ENCODE peak calls at places on chromosomes 6 and 20, in seven cellular contexts. K is A549, W is fibroblast of mammary gland, J is GM23338, O is SK-N-SH, I is Caco-2, Z is choroid plexus epithelial cell. C is an unnamed sample.

GRCh38 chr6:52881996-52882841 is 27.3 kb downstream of the GSTA3 start:
- DNase-seq in K (peak), J (peak), O (peak), I (peak), Z (peak), W (peak), C (peak)

GRCh38 chr6:13441778-13442177 is 45.6 kb downstream of the GFOD1 start:
- DNase-seq in O (no peak), K (no peak), I (no peak), J (no peak), W (no peak), Z (no peak), C (no peak)

GRCh38 chr6:7505196-7505699 is 36.2 kb upstream of the DSP start:
- DNase-seq in O (peak), W (peak), I (peak), J (peak), K (peak), Z (peak), C (peak)

GRCh38 chr20:20463933-20464374 is 96.0 kb downstream of the INSM1 start:
- DNase-seq in J (peak), W (no peak), K (no peak), Z (peak), O (no peak), I (no peak), C (peak)

GRCh38 chr20:62733891-62734290 is 25.3 kb downstream of the NTSR1 start:
- DNase-seq in I (peak), W (no peak), K (no peak), J (no peak), Z (no peak), O (no peak), C (no peak)

GRCh38 chr6:89475634-89476033 is 42.7 kb downstream of the ANKRD6 start:
- DNase-seq in I (no peak), W (peak), O (no peak), K (no peak), J (no peak), Z (peak), C (no peak)

GRCh38 chr6:36546664-36546957 is 668 bp downstream of the STK38 start:
- DNase-seq in O (no peak), W (no peak), K (no peak), Z (no peak), J (no peak), I (no peak), C (no peak)

GRCh38 chr6:112802154-112802553 is 455.0 kb downstream of the RFPL4B start:
- DNase-seq in K (no peak), O (no peak), W (peak), J (no peak), I (no peak), Z (peak), C (no peak)

GRCh38 chr20:45892049-45892816 is 1.1 kb downstream of the CTSA start:
- DNase-seq in I (no peak), Z (peak), W (no peak), J (peak), K (peak), O (peak), C (no peak)

GRCh38 chr20:45373353-45374100 is 4.6 kb downstream of the TP53TG5 start:
- DNase-seq in J (peak), K (peak), W (peak), Z (peak), I (peak), O (peak), C (peak)

GRCh38 chr6:106792536-106793236 is 163.3 kb downstream of the QRSL1 start:
- DNase-seq in O (no peak), Z (no peak), J (no peak), W (no peak), I (no peak), K (no peak), C (no peak)

GRCh38 chr20:48215536-48215935 is 430.3 kb upstream of the SULF2 start:
- DNase-seq in Z (no peak), J (no peak), K (no peak), O (no peak), W (no peak), I (peak), C (no peak)

GRCh38 chr6:79421707-79422484 is 115.3 kb downstream of the LCA5 start:
- DNase-seq in Z (peak), K (peak), J (no peak), W (peak), O (peak), I (no peak), C (no peak)

GRCh38 chr20:19249515-19249914 is 37.1 kb downstream of the SLC24A3 start:
- DNase-seq in J (no peak), O (no peak), W (peak), Z (peak), K (peak), I (no peak), C (no peak)

GRCh38 chr6:153976921-153977693 is 61.9 kb upstream of the OPRM1 start:
- DNase-seq in K (no peak), J (no peak), I (no peak), W (peak), Z (no peak), O (peak), C (no peak)
- TF ChIP-seq CTCF in K (no peak), J (no peak), I (no peak), W (no peak), Z (no peak), O (no peak), C (no peak)

GRCh38 chr6:117711369-117711768 is 36.1 kb downstream of the NUS1 start:
- DNase-seq in O (no peak), Z (no peak), J (peak), K (peak), I (peak), W (no peak), C (no peak)
- TF ChIP-seq CTCF in O (no peak), Z (no peak), J (peak), K (peak), I (peak), W (peak), C (no peak)

GRCh38 chr6:43717389-43717788 is 29.8 kb upstream of the MRPS18A start:
- DNase-seq in I (no peak), O (no peak), J (no peak), K (no peak), W (no peak), Z (no peak), C (no peak)
- TF ChIP-seq CTCF in I (no peak), O (no peak), J (no peak), K (no peak), W (no peak), Z (no peak), C (no peak)

DNA sequence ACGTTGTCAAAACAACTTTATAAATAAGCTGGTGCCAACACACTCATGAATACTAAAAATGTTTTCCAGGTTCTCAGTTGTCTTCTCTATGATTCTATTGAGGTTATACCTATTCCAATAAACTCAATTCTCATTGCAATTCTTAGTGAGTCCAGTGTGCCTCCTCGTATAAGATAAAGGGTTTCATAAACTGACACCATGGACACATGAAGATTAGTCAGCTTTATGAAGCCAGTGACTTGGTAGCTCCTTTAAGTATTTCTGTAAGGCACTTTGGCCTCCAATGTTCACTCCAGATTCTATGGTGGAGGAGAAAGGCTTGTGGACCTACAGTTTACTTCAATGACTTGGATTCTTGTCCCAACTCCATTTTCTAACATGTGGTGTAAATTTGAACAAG is 521.3 kb upstream of the JARID2 start:
- DNase-seq in K (no peak), W (no peak), I (no peak), J (no peak), Z (no peak), O (no peak), C (no peak)
- TF ChIP-seq CTCF in K (no peak), W (no peak), I (no peak), J (no peak), Z (no peak), O (no peak), C (no peak)

DNA sequence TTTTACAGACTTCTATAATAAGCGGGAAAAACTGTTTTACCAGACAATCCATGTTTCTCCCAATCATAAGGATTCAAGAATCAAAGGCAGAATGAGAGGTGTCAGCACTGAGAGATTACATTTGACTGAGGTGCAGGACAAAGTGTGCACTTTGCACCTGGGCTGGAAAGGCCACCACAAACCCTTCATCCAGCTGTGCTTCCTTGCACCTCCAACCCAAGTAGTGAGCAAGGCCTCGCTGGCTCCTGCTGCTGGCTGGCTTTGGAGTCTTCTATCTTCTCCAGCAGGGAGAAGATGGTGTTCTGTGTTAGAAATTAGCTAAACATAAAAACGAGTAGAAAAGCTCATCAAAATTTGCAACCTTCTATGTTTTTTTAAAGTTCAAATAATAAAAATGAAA is 77.7 kb downstream of the CHD6 start:
- DNase-seq in W (no peak), I (no peak), J (no peak), O (no peak), K (no peak), Z (no peak), C (no peak)
- TF ChIP-seq CTCF in W (no peak), I (no peak), J (peak), O (no peak), K (no peak), Z (no peak), C (no peak)

GRCh38 chr6:84766118-84766683 is 1.8 kb upstream of the TBX18 start:
- DNase-seq in I (no peak), W (no peak), J (peak), O (no peak), K (no peak), Z (peak), C (no peak)

GRCh38 chr6:84763397-84764331 is 734 bp downstream of the TBX18 start:
- DNase-seq in O (peak), J (peak), Z (peak), I (no peak), W (peak), K (peak), C (peak)

GRCh38 chr6:84764332-84765049 is at the start of gene TBX18:
- DNase-seq in O (peak), J (peak), W (peak), I (no peak), K (peak), Z (peak), C (peak)

GRCh38 chr6:84762941-84763396 is 1.4 kb downstream of the TBX18 start:
- DNase-seq in K (no peak), Z (no peak), I (no peak), O (peak), J (peak), W (no peak), C (peak)

GRCh38 chr6:84762220-84762940 is 2.0 kb downstream of the TBX18 start:
- DNase-seq in I (no peak), Z (peak), K (peak), O (peak), J (peak), W (peak), C (peak)
- TF ChIP-seq CTCF in I (no peak), Z (peak), K (no peak), O (peak), J (peak), W (peak), C (no peak)

GRCh38 chr6:151376440-151376839 is 14.9 kb downstream of the ZBTB2 start:
- DNase-seq in Z (no peak), W (peak), I (no peak), J (no peak), O (no peak), K (no peak), C (no peak)
- TF ChIP-seq CTCF in Z (peak), W (no peak), I (no peak), J (no peak), O (no peak), K (no peak), C (no peak)